ENCODE peak calls at places on chromosomes 4 and X, in four cellular contexts. S is suprapubic skin, A is tibial nerve, Q is A549. K is an unnamed sample.
A peak's percentile ranks its signal among the peaks of the same experiment; 100 is the strongest.

GRCh38 chrX:19824603-19825002 is 62.8 kb downstream of the SH3KBP1 start:
- DNase-seq in A (no peak), S (no peak), Q (no peak), K (no peak)

GRCh38 chr4:139940600-139940999 is 213.4 kb downstream of the MAML3 start:
- DNase-seq in S (no peak), Q (no peak), A (no peak), K (no peak)

GRCh38 chrX:71871367-71871766 is 39.3 kb upstream of the NHSL2 start:
- DNase-seq in A (no peak), Q (no peak), S (no peak), K (no peak)

GRCh38 chrX:107675365-107675654 is 47.0 kb downstream of the PRPS1 start:
- DNase-seq in A (no peak), S (no peak), Q (no peak), K (no peak)

GRCh38 chr4:172895699-172896098 is 272.9 kb upstream of the GALNT7 start:
- DNase-seq in S (no peak), Q (no peak), A (no peak), K (no peak)

GRCh38 chrX:155065035-155065734 is 5.8 kb downstream of the CMC4 start:
- DNase-seq in S (no peak), Q (no peak), A (no peak), K (no peak)

GRCh38 chrX:49840679-49841078 is 11.6 kb downstream of the PAGE4 start:
- DNase-seq in S (no peak), A (no peak), Q (peak; percentile 72), K (no peak)

GRCh38 chrX:30483996-30484395 is 93.6 kb downstream of the TASL start:
- DNase-seq in A (no peak), Q (no peak), S (no peak), K (no peak)

GRCh38 chrX:120697053-120697452 is 67.2 kb upstream of the C1GALT1C1 start:
- DNase-seq in Q (no peak), S (no peak), A (no peak), K (no peak)

GRCh38 chr4:184348311-184349233 is 125.8 kb downstream of the IRF2 start:
- DNase-seq in Q (peak; percentile 64), A (no peak), S (no peak), K (no peak)

GRCh38 chr4:139144911-139145551 is 32.0 kb downstream of the ELF2 start:
- DNase-seq in Q (no peak), A (no peak), S (no peak), K (no peak)

GRCh38 chr4:622996-623913 is 2.1 kb upstream of the PDE6B start:
- DNase-seq in S (peak; percentile 13), Q (no peak), A (no peak), K (peak; percentile 10)

GRCh38 chr4:151850751-151851150 is 89.9 kb upstream of the GATB start:
- DNase-seq in S (no peak), A (no peak), Q (no peak), K (no peak)

GRCh38 chr4:20327808-20328207 is 76.1 kb downstream of the SLIT2 start:
- DNase-seq in Q (no peak), A (no peak), S (no peak), K (no peak)

GRCh38 chr4:43277003-43277402 is 384.5 kb downstream of the GRXCR1 start:
- DNase-seq in S (no peak), A (no peak), Q (no peak), K (no peak)

GRCh38 chrX:148049441-148049840 is 68.3 kb downstream of the FMR1NB start:
- DNase-seq in Q (peak; percentile 24), S (no peak), A (no peak), K (no peak)

GRCh38 chrX:43166874-43167273 is 388.9 kb upstream of the PPP1R2C start:
- DNase-seq in Q (no peak), A (no peak), S (no peak), K (no peak)

GRCh38 chrX:63784346-63784901 is 590 bp downstream of the ARHGEF9 start:
- DNase-seq in A (no peak), S (no peak), Q (no peak), K (no peak)

GRCh38 chr4:20408596-20408995 is 156.9 kb downstream of the SLIT2 start:
- DNase-seq in Q (no peak), S (no peak), A (no peak), K (no peak)

GRCh38 chr4:57342406-57342805 is 232.2 kb upstream of the IGFBP7 start:
- DNase-seq in A (no peak), S (no peak), Q (no peak), K (no peak)

GRCh38 chrX:149456476-149457245 is 48.4 kb downstream of the IDS start:
- DNase-seq in A (no peak), S (no peak), Q (no peak), K (no peak)

GRCh38 chr4:102402223-102402622 is 56.9 kb upstream of the SLC39A8 start:
- DNase-seq in S (no peak), A (no peak), Q (no peak), K (no peak)

GRCh38 chr4:128387600-128388351 is 100.2 kb upstream of the PGRMC2 start:
- DNase-seq in A (no peak), Q (no peak), S (no peak), K (no peak)

GRCh38 chr4:2871911-2872310 is 28.3 kb downstream of the ADD1 start:
- DNase-seq in S (no peak), A (no peak), Q (no peak), K (no peak)

GRCh38 chrX:37380920-37381319 is 31.8 kb downstream of the PRRG1 start:
- DNase-seq in A (no peak), Q (peak; percentile 39), S (no peak), K (no peak)

GRCh38 chr4:99790796-99791617 is 25.6 kb upstream of the DAPP1 start:
- DNase-seq in Q (no peak), A (no peak), S (no peak), K (no peak)

GRCh38 chr4:82839624-82840023 is 41.0 kb upstream of the SCD5 start:
- DNase-seq in Q (no peak), A (no peak), S (no peak), K (no peak)

GRCh38 chrX:23493941-23494374 is 159.3 kb downstream of the PTCHD1 start:
- DNase-seq in A (no peak), S (no peak), Q (peak; percentile 11), K (no peak)

GRCh38 chrX:39854772-39855747 is 242.7 kb downstream of the BCOR start:
- DNase-seq in S (no peak), A (no peak), Q (no peak), K (peak; percentile 35)

DNA sequence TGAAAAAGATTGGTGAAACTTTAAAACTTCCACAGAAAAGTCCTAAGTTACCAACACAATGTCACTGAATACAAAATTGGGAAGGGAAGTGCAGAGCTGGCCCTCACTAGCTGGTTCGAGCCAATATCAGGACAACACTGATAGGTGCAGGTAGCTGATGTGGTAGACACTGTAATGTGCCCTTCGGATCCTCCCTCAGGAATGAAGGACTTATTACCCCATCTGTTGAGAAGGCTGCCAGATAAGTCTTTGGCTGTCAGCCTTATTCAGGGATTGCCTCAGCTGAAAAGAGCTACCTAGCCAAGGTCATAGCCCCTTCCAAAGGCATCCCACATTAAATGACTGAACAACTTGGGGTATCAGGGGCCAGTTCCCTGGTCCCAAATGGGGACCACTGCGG is 5.3 kb downstream of the MCF2 start:
- DNase-seq in A (no peak), Q (no peak), S (no peak), K (no peak)
- H3K4me1 ChIP-seq in A (no peaks in the 10 kb centered on the region), Q (no peaks in the 10 kb centered on the region), S (no peaks in the 10 kb centered on the region), K (no peaks in the 10 kb centered on the region)

DNA sequence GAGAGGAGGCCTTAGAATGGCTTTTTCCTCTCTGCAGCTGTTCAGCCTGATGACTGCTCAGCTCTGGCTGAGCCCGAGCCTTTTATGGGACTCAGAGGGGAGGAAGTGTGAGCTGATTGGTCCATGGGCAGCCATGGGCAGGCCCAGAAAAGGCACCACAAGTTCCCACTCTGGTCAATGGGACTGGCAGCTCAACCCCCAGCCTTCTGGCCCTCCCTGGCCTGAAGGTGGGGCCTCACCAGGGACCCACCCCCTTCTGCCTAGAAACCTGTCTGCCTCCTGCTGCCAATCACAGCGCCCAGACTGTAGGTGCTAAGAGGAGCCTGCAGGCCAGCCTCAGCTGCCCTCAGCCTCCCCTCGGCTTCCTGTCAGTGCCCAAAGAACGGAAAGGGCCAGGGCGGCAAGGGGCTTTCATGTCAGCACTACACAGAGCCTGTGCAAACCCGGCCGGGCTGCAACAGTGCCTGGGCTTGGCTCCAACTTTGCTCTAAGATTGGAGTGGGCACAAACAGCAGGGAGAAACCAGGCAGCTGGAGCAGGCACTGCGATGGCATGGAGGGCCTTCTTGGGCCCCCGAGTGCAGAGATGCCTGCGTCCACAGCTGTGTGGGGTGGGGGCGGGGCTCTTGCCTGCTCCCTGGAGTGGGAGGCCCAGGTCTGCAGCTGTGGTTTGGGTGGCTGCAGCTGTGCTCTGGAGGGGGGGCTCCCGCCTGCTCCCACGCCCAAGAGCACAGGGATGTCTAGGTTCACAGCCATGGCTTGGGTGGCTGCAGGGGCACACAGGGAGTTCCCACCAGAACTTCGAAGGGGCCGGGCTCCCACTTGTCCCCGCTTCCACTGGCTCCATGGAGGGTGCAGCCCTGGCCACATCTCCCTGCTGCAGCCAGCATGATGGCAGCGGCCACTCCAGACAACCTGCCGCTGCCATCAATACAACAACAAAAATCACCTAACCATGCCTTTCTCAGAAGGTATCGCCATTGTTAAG is 92.6 kb downstream of the NXF2 start:
- DNase-seq in Q (no peak), S (peak; percentile 24), A (no peak), K (peak; percentile 19)
- H3K4me3 ChIP-seq in Q (no peak overlapping the region), S (no peak overlapping the region), A (no peak overlapping the region), K (no peak overlapping the region)

DNA sequence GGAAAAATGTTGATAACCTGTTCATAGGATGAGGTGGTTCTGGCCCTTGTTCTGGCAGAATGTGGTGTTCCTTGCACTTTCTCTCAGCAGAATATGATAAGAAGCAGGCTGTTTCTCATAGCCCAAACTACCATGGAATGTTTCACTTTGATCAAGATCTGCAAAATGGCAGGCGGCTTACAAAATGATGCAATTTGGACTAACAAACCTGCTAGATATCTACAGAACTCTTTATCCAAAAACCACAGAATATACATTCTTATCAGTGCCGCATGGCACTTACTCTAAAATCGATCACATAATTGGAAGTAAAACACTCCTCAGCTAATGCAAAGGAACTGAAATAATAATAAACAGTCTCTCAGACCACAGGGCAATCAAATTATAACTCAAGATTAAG is 55.9 kb upstream of the ABCB7 start:
- DNase-seq in A (no peak), S (no peak), Q (no peak), K (no peak)
- TF ChIP-seq EP300 in A (no peak), S (no peak), Q (no peak), K (no peak)

GRCh38 chrX:44906041-44906440 is 33.1 kb downstream of the KDM6A start:
- DNase-seq in A (no peak), Q (no peak), S (no peak), K (no peak)

GRCh38 chrX:44906542-44906941 is 33.6 kb downstream of the KDM6A start:
- DNase-seq in A (no peak), Q (no peak), S (no peak), K (no peak)

GRCh38 chrX:44903842-44904530 is 31.0 kb downstream of the KDM6A start:
- DNase-seq in A (no peak), Q (no peak), S (no peak), K (no peak)

GRCh38 chrX:44903107-44903506 is 30.1 kb downstream of the KDM6A start:
- DNase-seq in S (no peak), Q (peak; percentile 65), A (no peak), K (no peak)

GRCh38 chrX:44904542-44905115 is 31.6 kb downstream of the KDM6A start:
- DNase-seq in S (no peak), Q (no peak), A (no peak), K (no peak)
- H3K4me1 ChIP-seq in S (peaks cover 15% of the 10 kb centered on the region), Q (peaks cover 48% of the 10 kb centered on the region), A (peaks cover 28% of the 10 kb centered on the region), K (peaks cover 59% of the 10 kb centered on the region)